ENCODE peak calls at places on chromosome 21, in ten cellular contexts. J, X, G, U, B, K, P, F, Q and D are unnamed samples.

GRCh38 chr21:23968722-23969647 is 1638.3 kb downstream of the MRPL39 start:
- DNase-seq in P (no peak), X (peak; percentile 71), G (no peak), Q (no peak), J (peak; percentile 42), U (no peak), K (no peak), F (peak; percentile 59), B (peak; percentile 6), D (peak; percentile 35)

GRCh38 chr21:16588433-16588860 is 858.7 kb downstream of the USP25 start:
- DNase-seq in B (no peak), Q (peak; percentile 45), K (peak; percentile 20), G (peak; percentile 50), U (peak; percentile 74), X (peak; percentile 62), F (peak; percentile 25), J (no peak), P (peak; percentile 20), D (no peak)

GRCh38 chr21:44579056-44579832 is 1.2 kb downstream of the KRTAP10-5 start:
- DNase-seq in K (no peak), U (no peak), Q (no peak), G (no peak), P (no peak), B (no peak), X (no peak), F (no peak), J (no peak), D (no peak)

GRCh38 chr21:21851657-21852056 is 853.4 kb downstream of the NCAM2 start:
- DNase-seq in B (no peak), Q (no peak), F (no peak), K (no peak), P (no peak), G (no peak), J (no peak), U (no peak), X (no peak), D (no peak)

GRCh38 chr21:36400719-36401118 is 15.5 kb downstream of the CHAF1B start:
- DNase-seq in B (no peak), U (no peak), K (no peak), P (no peak), F (no peak), X (no peak), G (no peak), Q (no peak), J (no peak), D (no peak)

GRCh38 chr21:40846566-40847411 is at the start of gene DSCAM:
- DNase-seq in J (no peak), Q (no peak), B (no peak), U (no peak), F (peak; percentile 3), K (no peak), X (peak; percentile 34), G (no peak), P (peak; percentile 34), D (no peak)

GRCh38 chr21:31337086-31337485 is 7.0 kb downstream of the TIAM1 start:
- DNase-seq in U (no peak), K (no peak), G (no peak), P (no peak), J (no peak), X (no peak), B (no peak), F (no peak), Q (no peak), D (no peak)

GRCh38 chr21:44691686-44692085 is 5.3 kb upstream of the KRTAP10-12 start:
- DNase-seq in J (no peak), F (no peak), U (no peak), X (no peak), Q (no peak), G (no peak), K (no peak), P (no peak), B (no peak), D (no peak)

GRCh38 chr21:28523367-28523766 is 469.3 kb downstream of the LTN1 start:
- DNase-seq in J (no peak), Q (no peak), X (no peak), B (no peak), K (no peak), G (no peak), P (no peak), F (no peak), U (no peak), D (no peak)

GRCh38 chr21:31752352-31752751 is 20.4 kb upstream of the SCAF4 start:
- DNase-seq in J (no peak), G (no peak), K (no peak), U (no peak), F (no peak), B (no peak), X (no peak), P (no peak), Q (no peak), D (no peak)

GRCh38 chr21:41955516-41955915 is 1.7 kb upstream of the C2CD2 start:
- DNase-seq in F (no peak), P (no peak), X (no peak), J (peak; percentile 35), G (no peak), B (no peak), U (no peak), K (no peak), Q (no peak), D (no peak)

GRCh38 chr21:41958886-41959563 is 5.2 kb upstream of the C2CD2 start:
- DNase-seq in P (no peak), G (no peak), B (no peak), U (no peak), F (no peak), Q (no peak), X (no peak), J (no peak), K (peak; percentile 57), D (peak; percentile 17)

GRCh38 chr21:41960386-41960785 is 6.6 kb upstream of the C2CD2 start:
- DNase-seq in K (no peak), F (no peak), U (no peak), G (no peak), X (no peak), B (no peak), J (no peak), P (no peak), Q (no peak), D (no peak)

GRCh38 chr21:41956926-41957729 is 3.3 kb upstream of the C2CD2 start:
- DNase-seq in F (no peak), K (no peak), X (peak; percentile 31), G (no peak), U (no peak), Q (peak; percentile 50), J (no peak), B (no peak), P (no peak), D (no peak)

GRCh38 chr21:41957991-41958766 is 4.4 kb upstream of the C2CD2 start:
- DNase-seq in X (peak; percentile 39), Q (peak; percentile 48), G (peak; percentile 88), K (no peak), B (no peak), F (peak; percentile 51), U (peak; percentile 82), P (no peak), J (no peak), D (peak; percentile 19)
- TF ChIP-seq CTCF in X (peak; percentile 36), Q (peak; percentile 37), G (no peak), K (peak; percentile 51), B (no peak), F (no peak), U (peak; percentile 41), P (peak; percentile 35), J (no peak), D (no peak)

GRCh38 chr21:38170283-38170682 is 86.5 kb upstream of the KCNJ15 start:
- DNase-seq in X (no peak), P (no peak), G (no peak), F (no peak), B (no peak), U (no peak), K (no peak), J (peak; percentile 21), Q (no peak), D (no peak)
- TF ChIP-seq CTCF in X (peak; percentile 43), P (peak; percentile 30), G (peak; percentile 47), F (no peak), B (peak; percentile 42), U (no peak), K (peak; percentile 62), J (peak; percentile 42), Q (peak; percentile 66), D (peak; percentile 66)

GRCh38 chr21:14753466-14754258 is 207.5 kb upstream of the SAMSN1 start:
- DNase-seq in B (no peak), F (no peak), J (no peak), U (no peak), K (no peak), X (no peak), G (no peak), P (no peak), Q (no peak), D (no peak)
- TF ChIP-seq CTCF in B (no peak), F (no peak), J (no peak), U (no peak), K (no peak), X (no peak), G (no peak), P (no peak), Q (no peak), D (no peak)

GRCh38 chr21:19510057-19510456 is 1106.5 kb upstream of the TMPRSS15 start:
- DNase-seq in K (no peak), J (no peak), F (no peak), X (no peak), Q (no peak), G (no peak), U (no peak), P (no peak), B (no peak), D (no peak)

GRCh38 chr21:19508844-19509243 is 1105.3 kb upstream of the TMPRSS15 start:
- DNase-seq in U (no peak), P (no peak), K (no peak), X (no peak), J (no peak), Q (no peak), F (no peak), G (no peak), B (no peak), D (no peak)

GRCh38 chr21:19508442-19508841 is 1104.9 kb upstream of the TMPRSS15 start:
- DNase-seq in K (no peak), B (no peak), J (no peak), X (no peak), G (no peak), U (no peak), P (no peak), Q (no peak), F (no peak), D (no peak)

GRCh38 chr21:19510653-19511052 is 1107.1 kb upstream of the TMPRSS15 start:
- DNase-seq in F (no peak), X (no peak), G (no peak), P (no peak), Q (no peak), J (no peak), U (no peak), K (no peak), B (no peak), D (no peak)

DNA sequence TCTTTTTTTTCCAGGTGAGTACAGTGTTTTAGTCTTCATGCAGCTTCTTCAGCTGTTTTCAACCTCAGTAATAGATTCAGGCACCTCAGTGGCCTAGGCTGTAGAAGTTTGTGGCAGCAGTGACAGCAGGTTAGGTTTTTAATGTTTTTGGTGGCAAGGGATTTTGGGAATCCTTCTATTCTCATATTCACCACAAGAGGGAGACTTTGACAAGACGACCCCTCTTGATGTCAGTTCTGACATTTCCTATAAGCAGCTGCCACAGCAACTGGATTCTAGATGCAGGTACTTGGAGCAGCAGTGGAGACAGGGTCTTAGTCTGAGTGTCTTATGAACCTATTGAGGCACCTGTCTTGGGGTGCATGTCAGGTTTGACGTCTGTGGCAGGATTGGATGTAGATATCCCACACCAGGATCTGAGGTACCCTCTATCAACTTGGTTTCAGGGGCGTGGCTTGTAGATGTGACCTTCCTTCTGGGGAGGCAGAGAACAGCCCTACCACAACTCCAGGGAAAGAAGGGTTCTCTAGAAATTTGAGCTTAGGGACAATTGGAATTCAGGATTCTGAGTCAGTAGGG is 1104.2 kb upstream of the TMPRSS15 start:
- DNase-seq in F (peak; percentile 5), P (no peak), G (no peak), X (peak; percentile 28), K (no peak), J (no peak), B (no peak), U (no peak), Q (no peak), D (no peak)
- TF ChIP-seq CTCF in F (no peak), P (peak; percentile 73), G (no peak), X (no peak), K (no peak), J (no peak), B (peak; percentile 21), U (no peak), Q (no peak), D (no peak)